ENCODE peak calls at places on chromosomes 5 and 9, in nine cellular contexts. Z is GM18507; M is frontal cortex; D is NCI-H2107; O is GF-D8; U is Caco-2; J is RPMI7951; N is CD8-positive, alpha-beta memory T cell; R is stimulated activated naive B cell treated with anti-CD40 and anti-IgM and Interleukin-4, amounts not matched to agents 10 μg/mL and 1 μg/mL and 100 μg/mL, for 72 hours. K is an unnamed sample.

GRCh38 chr5:2899311-2899710 is 147.8 kb upstream of the IRX2 start:
- DNase-seq in J (no peak), R (no peak), D (no peak), U (no peak), Z (no peak), N (no peak), M (no peak), O (no peak), K (no peak)

GRCh38 chr5:108036484-108036883 is 345.4 kb downstream of the FBXL17 start:
- DNase-seq in U (no peak), J (no peak), M (no peak), Z (no peak), R (no peak), O (no peak), D (no peak), N (no peak), K (no peak)

GRCh38 chr9:130639119-130639485 is 25.3 kb upstream of the PRDM12 start:
- DNase-seq in N (no peak), R (no peak), O (no peak), M (no peak), Z (no peak), U (no peak), J (no peak), D (no peak), K (no peak)

GRCh38 chr5:68839019-68839552 is 254.7 kb upstream of the SLC30A5 start:
- DNase-seq in Z (no peak), J (peak; percentile 81), R (no peak), O (no peak), N (no peak), M (no peak), D (no peak), U (peak; percentile 62), K (no peak)

GRCh38 chr5:891837-892389 is 688 bp downstream of the BRD9 start:
- DNase-seq in J (peak; percentile 16), D (no peak), M (no peak), Z (peak; percentile 14), N (no peak), U (peak; percentile 38), O (no peak), R (no peak), K (no peak)

GRCh38 chr5:14186132-14186830 is 43.1 kb downstream of the TRIO start:
- DNase-seq in N (no peak), O (no peak), U (no peak), M (no peak), R (no peak), D (no peak), J (peak; percentile 59), Z (no peak), K (no peak)

GRCh38 chr5:41787257-41787656 is 83.0 kb downstream of the OXCT1 start:
- DNase-seq in U (no peak), M (no peak), R (no peak), N (no peak), D (no peak), Z (no peak), J (peak; percentile 35), O (no peak), K (no peak)

GRCh38 chr9:23702311-23702922 is 123.6 kb downstream of the ELAVL2 start:
- DNase-seq in U (no peak), M (no peak), Z (no peak), O (no peak), N (no peak), D (no peak), R (no peak), J (no peak), K (no peak)

GRCh38 chr5:30347858-30348257 is 845.6 kb upstream of the CDH6 start:
- DNase-seq in J (no peak), Z (no peak), R (no peak), D (no peak), M (no peak), O (no peak), U (no peak), N (no peak), K (no peak)

GRCh38 chr5:68423154-68423811 is 207.7 kb downstream of the PIK3R1 start:
- DNase-seq in M (no peak), O (no peak), Z (no peak), R (peak; percentile 44), U (no peak), J (peak; percentile 49), D (no peak), N (no peak), K (peak; percentile 59)

GRCh38 chr5:160188151-160188967 is 40.9 kb upstream of the FABP6 start:
- DNase-seq in J (peak; percentile 87), M (peak; percentile 43), R (no peak), D (no peak), O (no peak), U (peak; percentile 96), N (no peak), Z (no peak), K (no peak)

GRCh38 chr9:88572684-88573083 is 37.7 kb downstream of the NXNL2 start:
- DNase-seq in O (no peak), N (no peak), Z (no peak), U (no peak), D (no peak), J (no peak), M (no peak), R (no peak), K (no peak)

GRCh38 chr5:176660860-176661641 is 13.8 kb downstream of the TSPAN17 start:
- DNase-seq in Z (peak; percentile 84), J (peak; percentile 58), D (peak; percentile 13), N (peak; percentile 67), R (peak; percentile 66), U (peak; percentile 77), M (peak; percentile 92), O (peak; percentile 20), K (peak; percentile 86)

GRCh38 chr5:146706321-146706972 is 172.1 kb downstream of the PPP2R2B start:
- DNase-seq in O (no peak), N (no peak), J (no peak), Z (no peak), R (no peak), U (peak; percentile 32), M (no peak), D (no peak), K (peak; percentile 17)

GRCh38 chr5:74625742-74626241 is 14.7 kb downstream of the ENC1 start:
- DNase-seq in M (no peak), D (no peak), Z (no peak), U (no peak), O (no peak), R (no peak), J (peak; percentile 63), N (no peak), K (no peak)

GRCh38 chr9:89274838-89275237 is 36.2 kb upstream of the CKS2 start:
- DNase-seq in N (no peak), O (peak; percentile 20), D (no peak), U (no peak), M (no peak), R (no peak), J (peak; percentile 80), Z (no peak), K (no peak)

GRCh38 chr5:177132504-177133118 is 962 bp upstream of the NSD1 start:
- DNase-seq in R (no peak), M (peak; percentile 39), O (no peak), U (peak; percentile 31), J (no peak), N (peak; percentile 32), Z (no peak), D (no peak), K (no peak)

GRCh38 chr9:133058550-133059320 is 3.0 kb upstream of the CEL start:
- DNase-seq in M (no peak), D (no peak), Z (peak; percentile 22), R (no peak), J (no peak), U (no peak), O (peak; percentile 73), N (no peak), K (no peak)

K was measured in SK-N-DZ.